ENCODE peak calls at places on chromosomes 16 and 17, in ten cellular contexts. S is A549, P is RWPE2, C is epithelial cell of esophagus, H is mesothelial cell of epicardium, X is cardiac muscle cell, K is GM23338, T is SK-N-SH, R is AG09319, W is transverse colon. A is an unnamed sample.

GRCh38 chr16:67241008-67241900 is 6.0 kb downstream of the FHOD1 start:
- DNase-seq in W (peak; percentile 77), K (peak; percentile 36), X (no peak), H (no peak), S (peak; percentile 74), T (no peak), C (peak; percentile 80), R (peak; percentile 57), P (peak; percentile 87), A (peak; percentile 82)

GRCh38 chr17:14320734-14321475 is 20.0 kb downstream of the HS3ST3B1 start:
- DNase-seq in K (no peak), W (no peak), H (no peak), T (no peak), P (no peak), X (no peak), C (no peak), R (no peak), S (no peak), A (no peak)

GRCh38 chr17:5788266-5788900 is 204.1 kb upstream of the NLRP1 start:
- DNase-seq in C (peak; percentile 86), S (no peak), R (no peak), K (no peak), P (no peak), T (no peak), H (no peak), W (no peak), X (no peak), A (no peak)

GRCh38 chr16:13856811-13857511 is 63.0 kb upstream of the ERCC4 start:
- DNase-seq in X (no peak), K (no peak), T (no peak), C (no peak), W (no peak), P (no peak), H (no peak), R (no peak), S (no peak), A (no peak)

GRCh38 chr17:49951362-49952080 is 17.5 kb upstream of the DLX4 start:
- DNase-seq in T (peak; percentile 36), K (no peak), H (no peak), P (no peak), R (no peak), C (no peak), W (no peak), S (no peak), X (no peak), A (no peak)

GRCh38 chr16:20441221-20441620 is 10.1 kb upstream of the ACSM2A start:
- DNase-seq in K (no peak), X (no peak), S (no peak), W (no peak), R (no peak), H (no peak), C (no peak), T (no peak), P (no peak), A (no peak)

GRCh38 chr16:35295856-35296255 is 1836.4 kb downstream of the TP53TG3F start:
- DNase-seq in X (no peak), H (no peak), K (no peak), T (no peak), P (no peak), W (no peak), S (no peak), C (no peak), R (no peak), A (no peak)

GRCh38 chr17:48026503-48027321 is 10.9 kb downstream of the COPZ2 start:
- DNase-seq in S (peak; percentile 89), X (peak; percentile 94), R (peak; percentile 89), H (no peak), P (peak; percentile 97), K (peak; percentile 96), C (peak; percentile 92), W (peak; percentile 87), T (peak; percentile 91), A (peak; percentile 98)

GRCh38 chr16:85503642-85504224 is 109.4 kb upstream of the GSE1 start:
- DNase-seq in P (no peak), R (no peak), K (no peak), W (no peak), H (no peak), C (no peak), X (no peak), S (no peak), T (no peak), A (no peak)

GRCh38 chr17:32558328-32558955 is 71.6 kb downstream of the CDK5R1 start:
- DNase-seq in R (no peak), P (no peak), W (no peak), S (no peak), C (no peak), X (no peak), T (no peak), K (no peak), H (no peak), A (no peak)

GRCh38 chr17:74730491-74731346 is 6.3 kb upstream of the RAB37 start:
- DNase-seq in S (no peak), W (peak; percentile 25), X (no peak), K (no peak), R (no peak), C (no peak), P (no peak), H (no peak), T (no peak), A (no peak)

GRCh38 chr17:8598913-8599312 is 31.6 kb downstream of the MYH10 start:
- DNase-seq in C (no peak), T (no peak), P (no peak), X (no peak), H (no peak), W (no peak), S (no peak), K (no peak), R (no peak), A (no peak)

GRCh38 chr16:17784073-17784472 is 313.3 kb upstream of the XYLT1 start:
- DNase-seq in K (peak; percentile 86), T (no peak), H (peak; percentile 25), S (peak; percentile 7), R (peak; percentile 1), X (peak; percentile 88), P (no peak), C (peak; percentile 3), W (no peak), A (no peak)

GRCh38 chr16:14286381-14287230 is 215.5 kb downstream of the MRTFB start:
- DNase-seq in H (no peak), S (no peak), K (peak; percentile 77), X (no peak), W (peak; percentile 22), C (no peak), R (no peak), P (no peak), T (no peak), A (no peak)

GRCh38 chr17:21358185-21358584 is 18.0 kb upstream of the KCNJ12 start:
- DNase-seq in C (no peak), T (no peak), X (no peak), W (no peak), R (no peak), K (no peak), S (no peak), P (no peak), H (no peak), A (no peak)

GRCh38 chr17:13952252-13952721 is 117.0 kb upstream of the COX10 start:
- DNase-seq in P (no peak), T (no peak), K (no peak), W (no peak), X (peak; percentile 59), H (no peak), C (no peak), R (no peak), S (no peak), A (no peak)

GRCh38 chr16:85484337-85485295 is 128.5 kb upstream of the GSE1 start:
- DNase-seq in K (no peak), H (no peak), X (no peak), C (no peak), S (no peak), T (no peak), W (no peak), P (no peak), R (no peak), A (no peak)

GRCh38 chr16:2339521-2340484 is 725 bp downstream of the ABCA3 start:
- DNase-seq in S (peak; percentile 58), K (peak; percentile 66), R (no peak), T (peak; percentile 83), P (no peak), X (peak; percentile 75), H (no peak), W (peak; percentile 60), C (peak; percentile 36), A (no peak)

GRCh38 chr17:32553168-32553567 is 66.4 kb downstream of the CDK5R1 start:
- DNase-seq in P (no peak), X (no peak), W (no peak), K (no peak), C (peak; percentile 56), R (no peak), S (no peak), T (no peak), H (no peak), A (no peak)

GRCh38 chr16:46482895-46483294 is 138.3 kb downstream of the SHCBP1 start:
- DNase-seq in C (peak; percentile 1), H (no peak), T (peak; percentile 3), S (peak; percentile 4), P (no peak), R (no peak), W (no peak), K (peak; percentile 1), X (no peak), A (no peak)
- TF ChIP-seq CTCF in C (no peak), H (no peak), T (no peak), S (no peak), P (no peak), R (no peak), W (no peak), K (no peak), X (no peak), A (no peak)

GRCh38 chr17:34980681-34981537 is 597 bp downstream of the LIG3 start:
- DNase-seq in R (peak; percentile 58), P (peak; percentile 73), W (peak; percentile 78), C (peak; percentile 85), K (peak; percentile 85), T (peak; percentile 95), S (peak; percentile 93), H (peak; percentile 64), X (peak; percentile 76), A (no peak)
- TF ChIP-seq CTCF in R (peak; percentile 48), P (peak; percentile 53), W (peak; percentile 46), C (peak; percentile 56), K (peak; percentile 47), T (peak; percentile 55), S (peak; percentile 55), H (no peak), X (peak; percentile 58), A (peak; percentile 74)

DNA sequence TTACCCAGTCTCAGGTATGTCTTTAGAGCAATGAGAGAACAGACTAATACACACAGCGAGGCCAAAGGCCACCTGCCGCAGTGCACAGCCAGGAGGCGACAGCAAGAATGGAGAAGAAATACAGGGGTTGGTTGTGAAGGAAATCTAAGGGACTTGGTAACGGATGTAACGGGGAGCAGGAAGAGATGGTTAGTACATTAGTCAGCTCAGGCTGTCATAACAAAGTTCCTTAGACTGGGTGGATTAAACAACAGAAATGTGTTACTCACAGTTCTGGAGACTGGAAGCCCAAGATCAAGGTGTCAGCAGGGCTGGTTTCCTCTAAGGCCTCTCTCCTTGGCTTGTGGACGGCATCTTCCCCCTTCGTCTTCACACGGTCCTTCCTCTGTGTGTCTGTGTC is 47.1 kb downstream of the TVP23C start:
- DNase-seq in K (no peak), W (no peak), T (no peak), X (no peak), S (no peak), P (no peak), H (no peak), R (no peak), C (peak; percentile 43), A (no peak)
- TF ChIP-seq CTCF in K (no peak), W (no peak), T (no peak), X (no peak), S (no peak), P (no peak), H (no peak), R (no peak), C (no peak), A (no peak)

GRCh38 chr16:15575293-15576049 is 67.5 kb downstream of the MARF1 start:
- DNase-seq in K (no peak), R (no peak), S (no peak), W (no peak), C (no peak), T (no peak), P (no peak), X (no peak), H (no peak), A (no peak)
- TF ChIP-seq CTCF in K (no peak), R (no peak), S (no peak), W (no peak), C (no peak), T (no peak), P (no peak), X (no peak), H (no peak), A (no peak)